ENCODE peak calls at places on chromosomes 3 and 15, in ten cellular contexts. I, C, G, N, R, T, Y, J, D and P are unnamed samples.

GRCh38 chr3:53150247-53151085 is 10.5 kb upstream of the PRKCD start:
- DNase-seq in D (no peak), T (no peak), I (no peak), R (peak; percentile 22), J (no peak), C (peak; percentile 82), Y (peak; percentile 89), N (no peak), G (no peak), P (peak; percentile 33)

GRCh38 chr15:56366211-56366610 is 985 bp downstream of the TEX9 start:
- DNase-seq in Y (no peak), T (no peak), C (no peak), R (no peak), G (no peak), N (no peak), D (no peak), I (no peak), J (no peak), P (no peak)

GRCh38 chr15:39828374-39828931 is 45.8 kb upstream of the FSIP1 start:
- DNase-seq in C (peak; percentile 87), J (no peak), N (no peak), D (peak; percentile 41), R (no peak), T (no peak), Y (peak; percentile 23), I (no peak), G (no peak), P (peak; percentile 83)

GRCh38 chr15:40942337-40942854 is 10.9 kb upstream of the CHAC1 start:
- DNase-seq in N (no peak), J (no peak), D (no peak), T (no peak), G (no peak), R (no peak), Y (no peak), C (no peak), I (no peak), P (no peak)

GRCh38 chr3:196406806-196407470 is 25.3 kb downstream of the UBXN7 start:
- DNase-seq in Y (no peak), G (no peak), N (no peak), R (peak; percentile 11), I (peak; percentile 6), J (peak; percentile 46), D (peak; percentile 63), T (no peak), C (peak; percentile 51), P (peak; percentile 59)

GRCh38 chr15:91942676-91943417 is 89.3 kb downstream of the SLCO3A1 start:
- DNase-seq in I (peak; percentile 95), D (peak; percentile 78), R (peak; percentile 84), J (peak; percentile 83), T (peak; percentile 42), Y (peak; percentile 89), G (no peak), N (peak; percentile 27), C (peak; percentile 95), P (peak; percentile 73)

GRCh38 chr3:129068291-129068886 is 7.8 kb downstream of the GP9 start:
- DNase-seq in N (no peak), G (no peak), D (no peak), I (no peak), Y (no peak), C (no peak), R (no peak), J (no peak), T (no peak), P (no peak)

GRCh38 chr3:62554264-62554799 is 181.0 kb upstream of the FEZF2 start:
- DNase-seq in Y (no peak), R (peak; percentile 5), G (no peak), C (peak; percentile 38), T (no peak), J (no peak), D (peak; percentile 1), I (no peak), N (peak; percentile 9), P (no peak)

GRCh38 chr3:23576379-23576959 is 229.3 kb upstream of the UBE2E1 start:
- DNase-seq in J (no peak), N (no peak), R (peak; percentile 51), D (no peak), I (no peak), G (no peak), C (no peak), T (no peak), Y (no peak), P (no peak)

GRCh38 chr3:23575697-23576096 is 230.1 kb upstream of the UBE2E1 start:
- DNase-seq in T (no peak), C (peak; percentile 38), I (no peak), R (peak; percentile 62), D (no peak), G (no peak), J (peak; percentile 8), Y (no peak), N (no peak), P (peak; percentile 55)

GRCh38 chr3:23583980-23584736 is 221.6 kb upstream of the UBE2E1 start:
- DNase-seq in J (no peak), N (no peak), R (no peak), G (no peak), T (no peak), I (no peak), D (no peak), Y (no peak), C (no peak), P (no peak)

GRCh38 chr3:23580337-23580736 is 225.4 kb upstream of the UBE2E1 start:
- DNase-seq in N (no peak), Y (no peak), D (no peak), G (no peak), I (no peak), R (peak; percentile 83), C (peak; percentile 82), J (peak; percentile 83), T (no peak), P (peak; percentile 50)
- TF ChIP-seq CTCF in N (no peak), Y (no peak), D (no peak), G (no peak), I (no peak), R (no peak), C (no peak), J (no peak), T (no peak), P (no peak)

GRCh38 chr15:44574734-44575133 is 37.8 kb downstream of the EIF3J start:
- DNase-seq in Y (no peak), I (no peak), N (no peak), G (no peak), T (no peak), R (no peak), C (no peak), J (no peak), D (no peak), P (no peak)
- H3K4me3 ChIP-seq in Y (no peak overlapping the region), I (no peak overlapping the region), N (no peak overlapping the region), G (no peak overlapping the region), T (no peak overlapping the region), R (no peak overlapping the region), C (no peak overlapping the region), J (no peak overlapping the region), D (no peak overlapping the region), P (no peak overlapping the region)

DNA sequence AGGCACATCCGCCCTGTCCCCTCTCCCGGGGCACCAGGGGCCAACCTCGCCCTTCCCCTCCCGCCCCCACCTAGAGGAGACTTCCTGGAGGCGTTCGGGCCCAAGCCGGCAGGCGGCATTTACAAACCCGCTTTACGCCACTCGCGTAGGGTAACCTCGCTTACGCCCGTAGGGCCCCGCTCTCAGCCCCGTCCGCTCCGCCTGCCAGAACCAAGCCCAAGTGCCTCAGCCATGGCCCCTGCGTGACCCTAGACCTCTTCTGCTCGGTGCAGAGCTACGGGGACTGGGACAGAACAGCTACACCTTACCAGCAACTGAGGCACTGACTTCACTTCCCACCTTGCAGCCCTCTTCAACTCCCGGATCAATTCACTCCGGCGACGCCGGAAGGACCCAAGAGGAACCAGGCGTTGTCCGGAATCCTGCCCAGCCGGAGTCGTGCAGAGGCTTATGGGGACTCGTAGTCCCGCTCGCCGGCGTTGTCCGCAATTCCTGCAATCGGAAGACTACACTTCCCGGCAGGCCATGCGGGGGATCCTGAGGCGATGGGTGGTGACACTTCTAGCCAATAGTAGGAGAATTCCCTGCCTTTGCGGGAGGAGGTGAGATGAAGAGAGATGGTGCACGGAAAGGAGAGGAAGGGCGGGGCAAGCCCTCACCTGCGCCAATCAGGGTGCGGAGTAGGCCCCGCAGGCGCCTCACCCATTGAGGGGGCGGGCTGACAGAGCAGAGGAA is at the start of gene PDCD10:
- DNase-seq in I (peak; percentile 94), Y (peak; percentile 99), N (peak; percentile 99), T (peak; percentile 96), C (peak; percentile 98), J (peak; percentile 92), D (peak; percentile 99), R (peak; percentile 97), G (peak; percentile 99), P (peak; percentile 99)
- TF ChIP-seq CTCF in I (no peak), Y (peak; percentile 18), N (peak; percentile 12), T (no peak), C (no peak), J (peak; percentile 2), D (no peak), R (no peak), G (peak; percentile 29), P (no peak)

DNA sequence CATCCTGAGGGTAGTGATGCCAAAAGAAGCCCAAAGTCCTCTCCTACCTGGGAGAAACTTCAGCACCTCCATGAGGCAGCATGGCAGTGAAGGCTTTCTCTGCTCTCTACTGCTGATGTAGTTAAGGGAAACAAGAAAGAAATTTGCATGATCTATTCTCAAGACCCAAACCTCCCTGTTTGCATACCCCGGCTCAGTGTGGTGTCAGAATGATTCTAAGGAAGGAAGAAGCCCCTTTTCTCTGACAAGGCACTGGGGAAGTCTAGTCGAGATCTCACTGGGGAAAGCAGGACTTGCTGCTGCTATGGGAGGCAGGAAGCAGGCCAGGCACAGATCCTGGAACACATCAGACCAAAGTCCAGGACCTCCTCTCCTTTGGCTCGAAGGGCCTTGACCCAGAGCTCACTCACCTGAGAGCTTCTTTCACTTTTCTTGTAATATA is 89.4 kb upstream of the ICE2 start:
- DNase-seq in I (no peak), C (no peak), G (no peak), Y (peak; percentile 17), J (no peak), N (no peak), D (no peak), T (no peak), R (no peak), P (no peak)
- H3K4me3 ChIP-seq in I (no peak overlapping the region), C (no peak overlapping the region), G (no peak overlapping the region), Y (no peak overlapping the region), J (no peak overlapping the region), N (no peak overlapping the region), D (no peak overlapping the region), T (no peak overlapping the region), R (no peak overlapping the region), P (no peak overlapping the region)

DNA sequence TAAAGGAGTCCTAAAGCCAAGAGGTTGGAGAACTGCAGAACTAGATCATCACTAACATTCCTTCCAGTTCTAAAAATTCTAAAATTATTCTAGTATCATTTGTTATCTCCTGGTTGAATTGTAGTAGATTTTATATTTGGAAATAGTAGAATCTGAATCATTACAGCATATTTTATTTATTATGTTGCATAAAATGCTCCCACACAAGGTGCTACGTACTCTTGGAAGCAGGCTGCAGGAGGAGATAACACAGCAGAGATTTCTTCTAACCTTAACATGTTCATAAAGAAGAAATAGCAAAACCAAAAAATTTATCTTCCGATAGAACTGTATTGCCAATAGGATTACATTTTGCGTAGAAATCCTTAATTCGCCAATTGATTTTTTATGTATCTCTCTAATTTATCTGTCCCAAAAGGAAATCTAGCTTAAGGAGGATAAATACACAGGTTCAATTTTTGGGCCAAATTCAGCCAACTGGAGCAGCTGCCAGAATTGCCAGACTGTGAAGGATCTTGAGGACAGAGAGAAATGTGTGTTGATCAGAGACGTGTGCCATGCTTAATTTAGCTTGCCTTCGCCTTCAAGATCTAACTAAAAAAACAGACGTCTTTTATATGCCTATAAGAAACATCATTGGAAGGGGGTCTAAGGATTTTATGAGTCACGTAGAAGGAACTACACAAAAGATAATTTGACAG is 134.4 kb upstream of the MITF start:
- DNase-seq in J (no peak), Y (no peak), N (no peak), T (no peak), C (no peak), R (no peak), G (no peak), D (no peak), I (no peak), P (no peak)
- TF ChIP-seq CTCF in J (no peak), Y (no peak), N (no peak), T (no peak), C (no peak), R (no peak), G (no peak), D (no peak), I (no peak), P (no peak)